ENCODE peak calls at places on chromosome 3, in five cellular contexts. One of them, this sample, is unnamed.

GRCh38 chr3:185172086-185173049 is 19.5 kb upstream of the C3orf70 start:
- DNase-seq in activated CD8-positive, alpha-beta memory T cell treated with anti-CD3 and anti-CD28 coated beads for 1 hour: no peak
- DNase-seq in NCI-H2171 treated with DMSO at 0.1 percent for 48 hours: no peak
- DNase-seq in AG08396: no peak
- DNase-seq in sciatic nerve: no peak
- DNase-seq in this sample: no peak

GRCh38 chr3:177973241-177973840 is 562.9 kb upstream of the KCNMB2 start:
- DNase-seq in NCI-H2171 treated with DMSO at 0.1 percent for 48 hours: no peak
- DNase-seq in AG08396: peak; percentile 11
- DNase-seq in sciatic nerve: no peak
- DNase-seq in activated CD8-positive, alpha-beta memory T cell treated with anti-CD3 and anti-CD28 coated beads for 1 hour: no peak
- DNase-seq in this sample: no peak

GRCh38 chr3:160097478-160097877 is 108.8 kb downstream of the IL12A start:
- DNase-seq in AG08396: no peak
- DNase-seq in activated CD8-positive, alpha-beta memory T cell treated with anti-CD3 and anti-CD28 coated beads for 1 hour: no peak
- DNase-seq in NCI-H2171 treated with DMSO at 0.1 percent for 48 hours: no peak
- DNase-seq in sciatic nerve: no peak
- DNase-seq in this sample: no peak

GRCh38 chr3:10522646-10523303 is 17.4 kb upstream of the ATP2B2 start:
- DNase-seq in sciatic nerve: peak; percentile 22
- DNase-seq in AG08396: no peak
- DNase-seq in NCI-H2171 treated with DMSO at 0.1 percent for 48 hours: no peak
- DNase-seq in activated CD8-positive, alpha-beta memory T cell treated with anti-CD3 and anti-CD28 coated beads for 1 hour: no peak
- DNase-seq in this sample: no peak

GRCh38 chr3:138845071-138845685 is 10.4 kb upstream of the PIK3CB start:
- DNase-seq in sciatic nerve: no peak
- DNase-seq in activated CD8-positive, alpha-beta memory T cell treated with anti-CD3 and anti-CD28 coated beads for 1 hour: no peak
- DNase-seq in AG08396: no peak
- DNase-seq in NCI-H2171 treated with DMSO at 0.1 percent for 48 hours: no peak
- DNase-seq in this sample: peak; percentile 19

GRCh38 chr3:177145954-177146353 is 51.3 kb downstream of the TBL1XR1 start:
- DNase-seq in activated CD8-positive, alpha-beta memory T cell treated with anti-CD3 and anti-CD28 coated beads for 1 hour: no peak
- DNase-seq in sciatic nerve: no peak
- DNase-seq in NCI-H2171 treated with DMSO at 0.1 percent for 48 hours: no peak
- DNase-seq in AG08396: no peak
- DNase-seq in this sample: no peak

GRCh38 chr3:42071720-42072582 is 19.2 kb upstream of the TRAK1 start:
- DNase-seq in activated CD8-positive, alpha-beta memory T cell treated with anti-CD3 and anti-CD28 coated beads for 1 hour: no peak
- DNase-seq in NCI-H2171 treated with DMSO at 0.1 percent for 48 hours: peak; percentile 84
- DNase-seq in sciatic nerve: peak; percentile 71
- DNase-seq in AG08396: peak; percentile 62
- DNase-seq in this sample: peak; percentile 71

GRCh38 chr3:102827386-102827785 is 392.6 kb downstream of the ZPLD1 start:
- DNase-seq in NCI-H2171 treated with DMSO at 0.1 percent for 48 hours: no peak
- DNase-seq in AG08396: no peak
- DNase-seq in sciatic nerve: no peak
- DNase-seq in activated CD8-positive, alpha-beta memory T cell treated with anti-CD3 and anti-CD28 coated beads for 1 hour: no peak
- DNase-seq in this sample: no peak

GRCh38 chr3:12831582-12831866 is 9.8 kb downstream of the RPL32 start:
- DNase-seq in activated CD8-positive, alpha-beta memory T cell treated with anti-CD3 and anti-CD28 coated beads for 1 hour: no peak
- DNase-seq in NCI-H2171 treated with DMSO at 0.1 percent for 48 hours: no peak
- DNase-seq in sciatic nerve: no peak
- DNase-seq in AG08396: no peak
- DNase-seq in this sample: no peak

GRCh38 chr3:56019490-56019889 is 448.8 kb downstream of the ERC2 start:
- DNase-seq in AG08396: no peak
- DNase-seq in NCI-H2171 treated with DMSO at 0.1 percent for 48 hours: no peak
- DNase-seq in sciatic nerve: no peak
- DNase-seq in activated CD8-positive, alpha-beta memory T cell treated with anti-CD3 and anti-CD28 coated beads for 1 hour: no peak
- DNase-seq in this sample: no peak

GRCh38 chr3:129793356-129793755 is 100.2 kb downstream of the TMCC1 start:
- DNase-seq in activated CD8-positive, alpha-beta memory T cell treated with anti-CD3 and anti-CD28 coated beads for 1 hour: no peak
- DNase-seq in NCI-H2171 treated with DMSO at 0.1 percent for 48 hours: no peak
- DNase-seq in sciatic nerve: no peak
- DNase-seq in AG08396: no peak
- DNase-seq in this sample: no peak

GRCh38 chr3:195911946-195912270 is 3.6 kb upstream of the TNK2 start:
- DNase-seq in sciatic nerve: peak; percentile 33
- DNase-seq in NCI-H2171 treated with DMSO at 0.1 percent for 48 hours: no peak
- DNase-seq in AG08396: peak; percentile 10
- DNase-seq in activated CD8-positive, alpha-beta memory T cell treated with anti-CD3 and anti-CD28 coated beads for 1 hour: no peak
- DNase-seq in this sample: no peak

GRCh38 chr3:161148832-161149475 is 43.8 kb upstream of the B3GALNT1 start:
- DNase-seq in sciatic nerve: no peak
- DNase-seq in AG08396: no peak
- DNase-seq in activated CD8-positive, alpha-beta memory T cell treated with anti-CD3 and anti-CD28 coated beads for 1 hour: no peak
- DNase-seq in NCI-H2171 treated with DMSO at 0.1 percent for 48 hours: no peak
- DNase-seq in this sample: no peak

GRCh38 chr3:113461488-113461887 is 20.2 kb upstream of the CFAP44 start:
- DNase-seq in activated CD8-positive, alpha-beta memory T cell treated with anti-CD3 and anti-CD28 coated beads for 1 hour: no peak
- DNase-seq in AG08396: no peak
- DNase-seq in sciatic nerve: no peak
- DNase-seq in NCI-H2171 treated with DMSO at 0.1 percent for 48 hours: no peak
- DNase-seq in this sample: no peak

GRCh38 chr3:185744997-185745843 is 79.6 kb downstream of the IGF2BP2 start:
- DNase-seq in activated CD8-positive, alpha-beta memory T cell treated with anti-CD3 and anti-CD28 coated beads for 1 hour: no peak
- DNase-seq in sciatic nerve: no peak
- DNase-seq in NCI-H2171 treated with DMSO at 0.1 percent for 48 hours: no peak
- DNase-seq in AG08396: peak; percentile 57
- DNase-seq in this sample: no peak

GRCh38 chr3:13308406-13308805 is 111.7 kb downstream of the NUP210 start:
- DNase-seq in AG08396: peak; percentile 69
- DNase-seq in NCI-H2171 treated with DMSO at 0.1 percent for 48 hours: peak; percentile 27
- DNase-seq in activated CD8-positive, alpha-beta memory T cell treated with anti-CD3 and anti-CD28 coated beads for 1 hour: no peak
- DNase-seq in sciatic nerve: no peak
- DNase-seq in this sample: no peak

GRCh38 chr3:25281041-25281842 is 146.8 kb upstream of the RARB start:
- DNase-seq in NCI-H2171 treated with DMSO at 0.1 percent for 48 hours: no peak
- DNase-seq in AG08396: no peak
- DNase-seq in activated CD8-positive, alpha-beta memory T cell treated with anti-CD3 and anti-CD28 coated beads for 1 hour: no peak
- DNase-seq in sciatic nerve: no peak
- DNase-seq in this sample: no peak

GRCh38 chr3:54065140-54065539 is 57.2 kb upstream of the CACNA2D3 start:
- DNase-seq in NCI-H2171 treated with DMSO at 0.1 percent for 48 hours: no peak
- DNase-seq in activated CD8-positive, alpha-beta memory T cell treated with anti-CD3 and anti-CD28 coated beads for 1 hour: no peak
- DNase-seq in AG08396: no peak
- DNase-seq in sciatic nerve: no peak
- DNase-seq in this sample: no peak

GRCh38 chr3:99425930-99426329 is 212.5 kb upstream of the COL8A1 start:
- DNase-seq in activated CD8-positive, alpha-beta memory T cell treated with anti-CD3 and anti-CD28 coated beads for 1 hour: no peak
- DNase-seq in sciatic nerve: no peak
- DNase-seq in AG08396: no peak
- DNase-seq in NCI-H2171 treated with DMSO at 0.1 percent for 48 hours: no peak
- DNase-seq in this sample: no peak

GRCh38 chr3:106349191-106349881 is 480.5 kb upstream of the CBLB start:
- DNase-seq in sciatic nerve: no peak
- DNase-seq in AG08396: no peak
- DNase-seq in NCI-H2171 treated with DMSO at 0.1 percent for 48 hours: no peak
- DNase-seq in activated CD8-positive, alpha-beta memory T cell treated with anti-CD3 and anti-CD28 coated beads for 1 hour: no peak
- DNase-seq in this sample: no peak

GRCh38 chr3:25558106-25558505 is 106.6 kb downstream of the TOP2B start:
- DNase-seq in NCI-H2171 treated with DMSO at 0.1 percent for 48 hours: no peak
- DNase-seq in activated CD8-positive, alpha-beta memory T cell treated with anti-CD3 and anti-CD28 coated beads for 1 hour: no peak
- DNase-seq in AG08396: no peak
- DNase-seq in sciatic nerve: no peak
- DNase-seq in this sample: peak; percentile 35

GRCh38 chr3:168865022-168865551 is 769.4 kb upstream of the GOLIM4 start:
- DNase-seq in activated CD8-positive, alpha-beta memory T cell treated with anti-CD3 and anti-CD28 coated beads for 1 hour: no peak
- DNase-seq in NCI-H2171 treated with DMSO at 0.1 percent for 48 hours: peak; percentile 10
- DNase-seq in sciatic nerve: no peak
- DNase-seq in AG08396: peak; percentile 8
- DNase-seq in this sample: no peak

GRCh38 chr3:140375002-140375401 is 302.9 kb upstream of the TRIM42 start:
- DNase-seq in sciatic nerve: no peak
- DNase-seq in AG08396: no peak
- DNase-seq in NCI-H2171 treated with DMSO at 0.1 percent for 48 hours: no peak
- DNase-seq in activated CD8-positive, alpha-beta memory T cell treated with anti-CD3 and anti-CD28 coated beads for 1 hour: no peak
- DNase-seq in this sample: no peak

GRCh38 chr3:55285156-55285555 is 201.9 kb downstream of the WNT5A start:
- DNase-seq in sciatic nerve: no peak
- DNase-seq in activated CD8-positive, alpha-beta memory T cell treated with anti-CD3 and anti-CD28 coated beads for 1 hour: no peak
- DNase-seq in NCI-H2171 treated with DMSO at 0.1 percent for 48 hours: no peak
- DNase-seq in AG08396: peak; percentile 8
- DNase-seq in this sample: no peak

This sample was measured in heart right ventricle.